ENCODE peak calls at places on chromosome 18, in eight cellular contexts. D is GM23248, H is brain microvascular endothelial cell, Y is lung, K is SJCRH30, B is aorta, S is ovary, A is small intestine. U is an unnamed sample. For H3K36me3, the result is how much of the 10 kb centered on the place peaks cover.

GRCh38 chr18:35406666-35407065 is 29.5 kb upstream of the ZNF396 start:
- DNase-seq in K (no peak), D (no peak), Y (no peak), S (no peak), H (no peak), B (no peak), A (peak), U (no peak)

GRCh38 chr18:12029786-12030571 is 48.7 kb downstream of the IMPA2 start:
- DNase-seq in Y (no peak), K (no peak), D (no peak), S (no peak), B (no peak), A (no peak), H (no peak), U (no peak)

GRCh38 chr18:61664413-61665084 is 228.3 kb downstream of the RNF152 start:
- DNase-seq in K (peak), D (no peak), A (peak), Y (no peak), B (no peak), S (no peak), H (no peak), U (no peak)

GRCh38 chr18:57627488-57627887 is 5.9 kb upstream of the NARS1 start:
- DNase-seq in S (no peak), H (peak), Y (no peak), K (peak), A (no peak), B (no peak), D (peak), U (no peak)

GRCh38 chr18:58097907-58098166 is 53.8 kb downstream of the NEDD4L start:
- DNase-seq in A (no peak), K (no peak), H (peak), Y (no peak), B (no peak), S (no peak), D (no peak), U (no peak)

GRCh38 chr18:68394705-68395104 is 320.2 kb downstream of the TMX3 start:
- DNase-seq in H (no peak), S (no peak), D (peak), B (no peak), K (no peak), A (no peak), Y (no peak), U (no peak)

GRCh38 chr18:74796928-74797576 is 199.4 kb downstream of the ZNF407 start:
- DNase-seq in K (peak), B (no peak), D (peak), Y (no peak), S (no peak), A (no peak), H (no peak), U (no peak)

GRCh38 chr18:49697757-49698595 is 115.4 kb downstream of the ACAA2 start:
- DNase-seq in B (peak), S (no peak), D (peak), H (no peak), K (peak), A (peak), Y (no peak), U (no peak)

GRCh38 chr18:64330161-64330560 is 181.3 kb upstream of the LINC00305 start:
- DNase-seq in B (no peak), K (no peak), S (no peak), H (no peak), Y (no peak), A (no peak), D (no peak), U (no peak)

GRCh38 chr18:11324956-11325873 is 175.8 kb upstream of the PIEZO2 start:
- DNase-seq in H (peak), B (no peak), K (no peak), Y (no peak), S (no peak), D (peak), A (no peak), U (no peak)

GRCh38 chr18:4453712-4454547 is 1.2 kb downstream of the DLGAP1 start:
- DNase-seq in B (peak), A (no peak), D (no peak), S (peak), Y (no peak), K (no peak), H (no peak), U (no peak)

GRCh38 chr18:10750386-10751035 is 224.7 kb downstream of the NAPG start:
- DNase-seq in H (no peak), A (peak), B (no peak), S (no peak), Y (no peak), K (no peak), D (no peak), U (no peak)

GRCh38 chr18:42412896-42413295 is 457.9 kb downstream of the PIK3C3 start:
- DNase-seq in S (no peak), B (no peak), H (peak), D (no peak), Y (no peak), K (no peak), A (no peak), U (no peak)

GRCh38 chr18:500556-501405 is at the start of gene COLEC12:
- DNase-seq in D (peak), K (no peak), H (no peak), A (no peak), S (peak), Y (peak), B (peak), U (no peak)

GRCh38 chr18:39871976-39872375 is 2083.1 kb upstream of the PIK3C3 start:
- DNase-seq in Y (no peak), H (no peak), K (no peak), B (no peak), A (no peak), D (no peak), S (no peak), U (no peak)

GRCh38 chr18:7232218-7232617 is 1.3 kb downstream of the LRRC30 start:
- DNase-seq in B (no peak), H (no peak), D (no peak), A (no peak), Y (no peak), S (no peak), K (no peak), U (no peak)

GRCh38 chr18:59874166-59874565 is 25.6 kb upstream of the PMAIP1 start:
- DNase-seq in Y (no peak), D (peak), K (no peak), S (no peak), A (no peak), H (peak), B (no peak), U (no peak)

GRCh38 chr18:8478166-8478967 is 130.9 kb upstream of the RAB12 start:
- DNase-seq in S (peak), B (peak), Y (peak), A (peak), D (peak), K (peak), H (peak), U (peak)

GRCh38 chr18:11960743-11961380 is 20.4 kb upstream of the IMPA2 start:
- DNase-seq in A (no peak), H (no peak), K (no peak), S (no peak), D (no peak), B (no peak), Y (no peak), U (no peak)

GRCh38 chr18:21474621-21475020 is 125.9 kb downstream of the ESCO1 start:
- DNase-seq in Y (no peak), A (no peak), H (no peak), D (no peak), S (no peak), B (no peak), K (no peak), U (no peak)

GRCh38 chr18:21463718-21464117 is 136.8 kb downstream of the ESCO1 start:
- DNase-seq in S (no peak), Y (no peak), B (peak), D (no peak), K (no peak), A (no peak), H (no peak), U (no peak)

DNA sequence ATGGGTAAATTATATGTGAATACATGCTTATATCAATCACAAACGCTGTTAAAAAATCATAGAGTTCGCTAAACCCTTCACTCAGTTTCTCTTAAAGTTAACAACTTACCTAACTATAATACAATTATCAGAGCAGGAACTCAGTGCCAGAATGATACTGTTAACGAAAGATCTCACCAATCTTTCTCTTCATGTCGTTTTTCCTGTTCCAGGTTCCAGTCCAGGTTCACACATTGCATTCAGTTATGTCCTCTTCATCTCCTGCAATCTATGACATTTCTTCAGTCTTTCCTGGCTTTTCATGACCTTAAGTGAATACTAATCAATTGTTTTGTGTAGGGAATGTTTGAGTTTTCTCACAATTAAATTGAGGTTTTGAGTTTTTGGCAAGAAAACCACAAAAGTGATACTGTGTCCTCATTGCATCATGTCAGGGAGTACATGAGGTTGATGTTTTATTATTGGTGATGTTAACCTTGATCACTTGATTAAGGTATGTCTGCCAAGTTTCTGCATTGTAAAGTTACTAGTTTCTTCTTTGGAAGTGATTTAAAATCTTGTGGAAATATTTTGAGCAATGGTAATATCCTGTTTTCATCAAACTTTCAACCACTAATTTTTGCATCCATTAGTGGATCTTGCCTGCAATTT is 131.9 kb downstream of the ESCO1 start:
- DNase-seq in H (no peak), S (no peak), Y (no peak), K (no peak), B (no peak), A (no peak), D (no peak), U (no peak)
- H3K36me3 ChIP-seq in H (under half), S (under half), Y (under half), K (under half), B (under half), A (under half), D (under half), U (under half)

GRCh38 chr18:73531601-73532000 is 616.0 kb downstream of the FBXO15 start:
- DNase-seq in B (no peak), Y (no peak), S (no peak), K (no peak), A (no peak), H (no peak), D (no peak), U (no peak)
- H3K27ac ChIP-seq in B (no peak), Y (no peak), S (no peak), K (no peak), A (no peak), H (no peak), D (no peak), U (no peak)

GRCh38 chr18:9536354-9537152 is 61.2 kb downstream of the RALBP1 start:
- DNase-seq in S (no peak), D (peak), H (peak), Y (no peak), B (no peak), K (no peak), A (no peak), U (no peak)
- H3K36me3 ChIP-seq in S (under half), D (under half), H (under half), Y (under half), B (under half), K (under half), A (under half), U (under half)

GRCh38 chr18:45104071-45104440 is 423.4 kb downstream of the SETBP1 start:
- DNase-seq in D (no peak), Y (no peak), A (no peak), S (no peak), B (no peak), K (no peak), H (no peak), U (no peak)

GRCh38 chr18:45106331-45106774 is 425.7 kb downstream of the SETBP1 start:
- DNase-seq in H (peak), K (peak), A (peak), B (no peak), D (peak), S (no peak), Y (no peak), U (no peak)

GRCh38 chr18:45108754-45109153 is 428.1 kb downstream of the SETBP1 start:
- DNase-seq in S (no peak), B (no peak), H (no peak), Y (no peak), A (no peak), D (no peak), K (no peak), U (no peak)

GRCh38 chr18:45109271-45109670 is 428.6 kb downstream of the SETBP1 start:
- DNase-seq in K (no peak), A (no peak), S (no peak), D (peak), B (no peak), Y (no peak), H (no peak), U (no peak)

DNA sequence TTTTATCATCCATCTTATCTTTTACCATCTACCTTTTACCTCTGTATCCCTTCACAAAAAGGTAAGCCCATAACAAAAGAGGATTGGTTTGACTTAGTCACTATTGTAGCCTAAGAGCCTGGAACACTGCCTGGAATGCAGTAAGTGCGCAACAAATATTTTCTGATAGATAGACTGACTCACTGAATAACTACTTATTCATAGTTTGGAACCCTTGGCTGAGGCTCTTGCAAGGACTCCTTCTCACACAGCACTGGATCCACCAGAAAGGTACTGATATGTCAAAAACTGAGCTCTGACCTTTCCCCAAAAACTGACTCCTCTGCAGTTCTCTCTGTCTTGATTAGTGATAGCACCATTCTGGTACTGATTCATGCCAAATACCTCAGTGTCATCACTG is 426.7 kb downstream of the SETBP1 start:
- DNase-seq in H (peak), B (no peak), D (peak), S (no peak), Y (no peak), K (no peak), A (no peak), U (no peak)
- H3K27ac ChIP-seq in H (no peak), B (no peak), D (peak), S (no peak), Y (no peak), K (no peak), A (no peak), U (no peak)

DNA sequence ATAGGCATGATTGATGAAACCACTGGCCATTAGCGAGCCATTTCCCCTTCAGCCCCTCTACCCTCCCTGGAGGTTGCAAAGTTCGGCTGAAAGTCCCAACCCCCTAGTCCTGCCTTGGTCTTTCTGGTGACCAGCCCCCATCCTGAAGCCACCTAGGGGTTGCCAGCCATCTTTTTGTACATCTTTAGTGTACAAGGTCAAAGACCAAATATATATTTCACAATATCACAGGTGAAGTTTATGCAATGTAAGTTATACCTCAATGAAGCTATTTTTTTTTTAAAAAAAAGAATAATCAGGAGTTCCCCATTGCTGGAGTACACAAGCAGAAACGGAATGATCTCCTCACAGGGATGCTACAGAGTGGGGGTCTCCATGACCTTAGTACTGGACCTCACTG is 31.3 kb downstream of the OSBPL1A start:
- DNase-seq in D (no peak), S (no peak), K (no peak), A (no peak), Y (no peak), H (no peak), B (no peak), U (no peak)
- H3K36me3 ChIP-seq in D (under half), S (under half), K (under half), A (under half), Y (under half), H (under half), B (under half), U (under half)

DNA sequence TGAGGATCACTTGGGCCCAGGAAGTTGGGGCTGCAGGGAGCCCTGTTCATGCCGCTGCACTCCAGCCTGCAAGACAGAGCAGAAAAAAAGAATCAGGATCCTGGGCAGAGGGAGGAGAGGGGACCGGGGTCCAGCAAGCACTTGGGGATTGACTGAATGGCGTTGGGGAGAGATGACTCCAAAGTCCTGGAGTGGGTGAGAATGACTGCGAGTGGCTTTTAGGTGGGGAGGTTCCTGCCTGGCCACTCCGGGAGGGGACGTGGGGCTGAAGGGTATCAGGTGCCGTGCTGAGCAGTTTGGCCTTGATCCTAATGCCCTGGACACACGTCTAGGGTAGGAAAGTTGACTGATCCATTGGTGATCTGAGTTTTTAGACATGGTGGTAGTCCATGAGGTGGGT is 3.5 kb upstream of the NFATC1 start:
- DNase-seq in H (no peak), S (no peak), B (peak), K (no peak), Y (no peak), D (no peak), A (no peak), U (no peak)
- H3K27ac ChIP-seq in H (no peak), S (no peak), B (peak), K (no peak), Y (no peak), D (no peak), A (no peak), U (no peak)

DNA sequence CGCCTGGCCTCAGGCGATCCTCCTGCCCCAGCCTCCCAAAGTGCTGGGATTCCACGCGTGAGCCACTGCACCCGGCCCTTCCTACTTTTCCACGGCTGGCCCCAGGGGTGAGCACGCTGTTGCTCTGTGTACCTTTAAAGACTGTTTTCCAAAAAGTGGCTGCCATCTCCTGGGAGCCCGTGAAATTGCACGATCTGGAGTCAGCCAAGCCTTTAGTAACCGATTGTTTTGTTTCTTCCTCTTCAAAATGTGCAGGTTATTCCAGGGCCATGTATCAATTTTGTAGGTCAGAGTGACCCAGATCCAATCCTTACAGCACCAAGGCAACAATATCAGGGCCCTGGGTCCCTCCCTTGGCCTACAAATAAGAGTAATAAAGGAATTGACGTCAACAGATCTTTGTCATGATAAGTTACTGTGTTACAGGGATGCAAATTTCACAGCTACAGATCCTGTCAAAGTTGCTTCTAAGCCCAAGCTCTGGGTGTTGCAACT is 135.6 kb upstream of the ZNF236 start:
- DNase-seq in Y (peak), S (peak), B (peak), K (peak), H (peak), D (peak), A (peak), U (no peak)
- H3K36me3 ChIP-seq in Y (under half), S (under half), B (under half), K (under half), H (under half), D (under half), A (under half), U (under half)

DNA sequence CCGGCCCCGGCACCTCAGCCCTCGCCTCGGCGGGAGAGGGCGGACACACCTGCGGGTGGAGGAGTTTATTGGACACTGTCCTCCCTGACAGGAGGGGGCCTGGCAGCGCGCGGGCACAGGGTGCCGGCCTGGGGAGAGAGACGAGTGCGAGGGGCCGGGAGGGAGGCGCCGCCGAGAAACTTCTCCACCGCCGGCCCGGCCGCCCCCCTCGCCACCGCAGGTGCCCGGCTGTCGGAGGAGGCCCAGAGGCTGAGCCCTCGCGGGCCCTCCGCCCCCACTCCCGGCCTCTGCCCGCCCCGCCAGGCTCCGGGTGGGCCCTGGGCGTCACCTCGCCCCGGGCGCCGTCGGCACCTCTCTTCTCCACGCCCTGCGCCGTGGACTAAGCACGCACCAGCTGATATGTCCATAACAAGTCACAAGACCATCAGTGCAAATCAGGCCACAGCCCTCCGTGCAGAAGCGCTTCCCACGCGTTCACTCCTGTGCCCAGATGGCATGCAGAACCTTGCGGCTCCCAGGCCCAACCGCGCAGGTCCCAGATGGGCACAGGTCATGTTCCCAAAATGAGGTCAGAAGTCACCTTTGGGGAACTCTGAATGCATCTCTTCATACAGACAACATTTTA is 311.2 kb downstream of the CELF4 start:
- DNase-seq in S (peak), B (no peak), A (peak), H (no peak), Y (no peak), K (no peak), D (peak), U (no peak)
- H3K27ac ChIP-seq in S (no peak), B (no peak), A (no peak), H (no peak), Y (no peak), K (no peak), D (no peak), U (no peak)

GRCh38 chr18:55266981-55267380 is 307.7 kb upstream of the CCDC68 start:
- DNase-seq in A (no peak), B (no peak), K (no peak), D (peak), S (no peak), H (no peak), Y (no peak), U (no peak)
- H3K36me3 ChIP-seq in A (under half), B (under half), K (under half), D (under half), S (under half), H (under half), Y (under half), U (under half)

U was measured in CD8-positive, alpha-beta memory T cell.